ENCODE peak calls at places on chromosome 6, in ten cellular contexts. V is ascending aorta, S is spleen, D is H1, Z is A673, E is PC-9, A is colonic mucosa, T is cardiac muscle cell, C is left ventricle myocardium inferior, G is psoas muscle. N is an unnamed sample.
A peak's percentile ranks its signal among the peaks of the same experiment; 100 is the strongest.

GRCh38 chr6:27894839-27895762 is 17.1 kb downstream of the OR2B2 start:
- DNase-seq in S (no peak), D (no peak), V (no peak), G (no peak), Z (peak; percentile 93), A (peak; percentile 74), C (no peak), E (peak; percentile 64), T (peak; percentile 84), N (no peak)

GRCh38 chr6:158284340-158285210 is 27.7 kb upstream of the TULP4 start:
- DNase-seq in E (no peak), V (no peak), A (no peak), S (no peak), T (peak; percentile 55), Z (no peak), G (no peak), D (no peak), C (no peak), N (no peak)

GRCh38 chr6:79605061-79605460 is 26.1 kb upstream of the SH3BGRL2 start:
- DNase-seq in D (no peak), C (no peak), G (no peak), A (no peak), S (no peak), E (no peak), Z (no peak), T (no peak), V (no peak), N (no peak)

GRCh38 chr6:133939778-133940667 is 13.0 kb upstream of the TBPL1 start:
- DNase-seq in V (no peak), T (no peak), D (no peak), E (peak; percentile 15), Z (no peak), C (no peak), G (no peak), A (no peak), S (no peak), N (no peak)

GRCh38 chr6:16105056-16105455 is 23.8 kb upstream of the MYLIP start:
- DNase-seq in G (no peak), V (no peak), S (no peak), A (no peak), C (no peak), E (no peak), T (no peak), D (no peak), Z (no peak), N (no peak)

GRCh38 chr6:137709424-137710281 is 157.4 kb upstream of the TNFAIP3 start:
- DNase-seq in E (peak; percentile 97), T (no peak), V (no peak), G (no peak), C (no peak), D (no peak), A (no peak), S (no peak), Z (no peak), N (no peak)

GRCh38 chr6:148737806-148738205 is 9.0 kb upstream of the UST start:
- DNase-seq in E (no peak), G (no peak), T (no peak), V (no peak), Z (no peak), A (no peak), C (no peak), D (no peak), S (no peak), N (no peak)

GRCh38 chr6:115821798-115822197 is 238.9 kb downstream of the FRK start:
- DNase-seq in S (no peak), C (no peak), Z (no peak), A (no peak), G (no peak), T (no peak), E (no peak), V (no peak), D (no peak), N (no peak)

GRCh38 chr6:116530436-116530835 is 15.0 kb downstream of the TRAPPC3L start:
- DNase-seq in G (no peak), A (no peak), Z (no peak), V (no peak), T (no peak), S (no peak), D (no peak), E (no peak), C (no peak), N (no peak)

GRCh38 chr6:160730911-160731310 is 28.9 kb downstream of the PLG start:
- DNase-seq in S (no peak), T (peak; percentile 26), E (no peak), C (no peak), Z (peak; percentile 15), A (no peak), V (no peak), D (peak; percentile 68), G (no peak), N (no peak)

GRCh38 chr6:121680058-121680457 is 244.6 kb downstream of the GJA1 start:
- DNase-seq in E (peak; percentile 6), Z (no peak), C (no peak), D (no peak), S (no peak), G (no peak), V (no peak), T (no peak), A (no peak), N (no peak)

GRCh38 chr6:135102191-135102590 is 47.6 kb upstream of the HBS1L start:
- DNase-seq in G (no peak), D (no peak), E (no peak), S (no peak), Z (no peak), C (no peak), T (no peak), V (no peak), A (no peak), N (no peak)

GRCh38 chr6:39111280-39111679 is 3.7 kb downstream of the SAYSD1 start:
- DNase-seq in E (no peak), C (no peak), D (no peak), T (no peak), S (no peak), A (no peak), Z (no peak), V (no peak), G (no peak), N (no peak)

GRCh38 chr6:24933868-24934401 is 1.8 kb downstream of the RIPOR2 start:
- DNase-seq in Z (peak; percentile 69), V (no peak), G (no peak), S (peak; percentile 58), A (peak; percentile 39), C (no peak), T (peak; percentile 64), E (no peak), D (peak; percentile 70), N (no peak)

GRCh38 chr6:165205632-165206031 is 103.8 kb downstream of the C6orf118 start:
- DNase-seq in E (no peak), G (no peak), T (no peak), V (no peak), C (no peak), S (no peak), Z (no peak), D (no peak), A (no peak), N (no peak)

GRCh38 chr6:111988926-111989325 is 65.0 kb upstream of the CCN6 start:
- DNase-seq in E (no peak), Z (no peak), S (no peak), D (no peak), V (no peak), T (no peak), A (no peak), G (no peak), C (no peak), N (no peak)
- H3K4me1 ChIP-seq in E (peaks cover 39% of the 10 kb centered on the region), Z (peaks cover 4% of the 10 kb centered on the region), S (peaks cover 47% of the 10 kb centered on the region), D (peaks cover 9% of the 10 kb centered on the region), V (no peaks in the 10 kb centered on the region), T (no peaks in the 10 kb centered on the region), A (no peaks in the 10 kb centered on the region), G (no peaks in the 10 kb centered on the region), C (no peaks in the 10 kb centered on the region), N (peaks cover 13% of the 10 kb centered on the region)

GRCh38 chr6:82322386-82322785 is 41.2 kb upstream of the TPBG start:
- DNase-seq in Z (no peak), C (no peak), D (no peak), A (no peak), E (no peak), G (no peak), V (no peak), T (no peak), S (no peak), N (no peak)
- H3K4me3 ChIP-seq in Z (no peak overlapping the region), C (no peak overlapping the region), D (no peak overlapping the region), A (no peak overlapping the region), E (no peak overlapping the region), G (no peak overlapping the region), V (no peak overlapping the region), T (no peak overlapping the region), S (no peak overlapping the region), N (no peak overlapping the region)

GRCh38 chr6:168201383-168201782 is 118.2 kb downstream of the DACT2 start:
- DNase-seq in D (no peak), S (no peak), Z (no peak), A (no peak), C (no peak), V (no peak), G (no peak), E (no peak), T (no peak), N (no peak)

GRCh38 chr6:168201799-168202198 is 117.8 kb downstream of the DACT2 start:
- DNase-seq in A (no peak), C (no peak), E (no peak), Z (no peak), G (no peak), S (no peak), V (no peak), D (no peak), T (no peak), N (no peak)

GRCh38 chr6:168197636-168198301 is 118.8 kb upstream of the FRMD1 start:
- DNase-seq in S (no peak), E (no peak), C (no peak), G (no peak), T (no peak), A (no peak), D (peak; percentile 27), V (no peak), Z (no peak), N (no peak)

GRCh38 chr6:168198302-168199180 is 119.5 kb upstream of the FRMD1 start:
- DNase-seq in E (no peak), T (no peak), C (no peak), G (no peak), V (no peak), D (no peak), Z (no peak), S (no peak), A (no peak), N (peak; percentile 66)

GRCh38 chr6:168200571-168201134 is 118.9 kb downstream of the DACT2 start:
- DNase-seq in D (no peak), Z (no peak), E (no peak), C (no peak), T (no peak), V (no peak), S (no peak), G (no peak), A (no peak), N (no peak)
- H3K4me1 ChIP-seq in D (no peaks in the 10 kb centered on the region), Z (peaks cover 9% of the 10 kb centered on the region), E (no peaks in the 10 kb centered on the region), C (no peaks in the 10 kb centered on the region), T (no peaks in the 10 kb centered on the region), V (no peaks in the 10 kb centered on the region), S (no peaks in the 10 kb centered on the region), G (no peaks in the 10 kb centered on the region), A (no peaks in the 10 kb centered on the region), N (no peaks in the 10 kb centered on the region)

DNA sequence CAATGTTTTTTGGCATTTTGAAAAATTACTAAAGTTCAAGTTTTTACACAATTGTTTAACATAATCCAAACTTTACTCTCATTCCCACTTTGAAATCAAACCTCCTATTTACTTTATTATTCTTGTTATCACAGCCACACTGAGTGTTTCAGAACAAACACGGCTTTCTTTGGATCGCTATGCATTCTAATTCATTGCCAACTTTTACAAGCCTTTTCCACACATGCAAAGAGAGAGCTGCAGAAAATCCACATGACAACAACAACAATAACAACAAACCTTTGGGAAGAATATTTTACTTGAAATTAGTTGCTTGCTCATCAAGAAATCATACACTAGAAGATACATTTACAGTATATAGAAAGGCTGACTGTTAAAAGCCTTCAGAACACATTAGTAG is 49.2 kb upstream of the TMEM30A start:
- DNase-seq in V (no peak), T (no peak), A (no peak), E (no peak), G (no peak), Z (no peak), S (no peak), D (no peak), C (no peak), N (no peak)
- H3K4me3 ChIP-seq in V (peak overlapping the region; percentile 6), T (no peak overlapping the region), A (no peak overlapping the region), E (no peak overlapping the region), G (no peak overlapping the region), Z (no peak overlapping the region), S (no peak overlapping the region), D (peak overlapping the region; percentile 13), C (peak overlapping the region; percentile 25), N (no peak overlapping the region)

N was measured in left lung.